ENCODE peak calls at places on chromosomes 6 and 20, in four cellular contexts. X is GM10248, L is endothelial cell, E is fibroblast of lung. V is an unnamed sample.

GRCh38 chr6:1310628-1311399 is 1.1 kb upstream of the FOXQ1 start:
- DNase-seq in E (no peak), L (peak), X (no peak), V (no peak)

GRCh38 chr20:62382306-62383198 is 4.4 kb upstream of the RPS21 start:
- DNase-seq in E (peak), X (peak), L (peak), V (peak)

GRCh38 chr6:3353504-3353903 is 94.8 kb downstream of the PSMG4 start:
- DNase-seq in E (no peak), L (no peak), X (no peak), V (no peak)

GRCh38 chr6:24547243-24547642 is 52.5 kb downstream of the ALDH5A1 start:
- DNase-seq in X (peak), E (peak), L (no peak), V (no peak)

GRCh38 chr6:137370871-137371633 is 123.1 kb downstream of the OLIG3 start:
- DNase-seq in E (no peak), X (peak), L (no peak), V (no peak)

GRCh38 chr6:147693185-147693584 is 184.7 kb downstream of the SAMD5 start:
- DNase-seq in X (no peak), L (no peak), E (no peak), V (no peak)

GRCh38 chr6:37127961-37128862 is 41.7 kb upstream of the PIM1 start:
- DNase-seq in L (no peak), X (no peak), E (peak), V (no peak)

GRCh38 chr6:167655174-167655821 is 171.4 kb upstream of the AFDN start:
- DNase-seq in L (no peak), X (no peak), E (no peak), V (no peak)

GRCh38 chr6:129609635-129610034 is 100.3 kb downstream of the ARHGAP18 start:
- DNase-seq in L (no peak), X (no peak), E (no peak), V (no peak)

GRCh38 chr6:116507324-116507723 is 4.1 kb upstream of the CALHM5 start:
- DNase-seq in X (no peak), L (no peak), E (peak), V (no peak)

GRCh38 chr6:104957301-104958177 is 632 bp downstream of the LIN28B start:
- DNase-seq in L (peak), X (no peak), E (no peak), V (no peak)

GRCh38 chr6:72716916-72717315 is 95.1 kb downstream of the KCNQ5 start:
- DNase-seq in L (no peak), E (no peak), X (no peak), V (no peak)

GRCh38 chr6:40419881-40420705 is 167.1 kb downstream of the LRFN2 start:
- DNase-seq in X (no peak), L (no peak), E (no peak), V (no peak)

GRCh38 chr6:166639921-166640320 is 12.9 kb upstream of the RPS6KA2 start:
- DNase-seq in E (no peak), X (no peak), L (no peak), V (no peak)
- TF ChIP-seq CTCF in E (no peak), X (no peak), L (no peak), V (no peak)

GRCh38 chr6:4997862-4998261 is 6.0 kb downstream of the RPP40 start:
- DNase-seq in E (no peak), L (no peak), X (no peak), V (no peak)
- TF ChIP-seq CTCF in E (no peak), L (no peak), X (no peak), V (no peak)

GRCh38 chr20:10492844-10493243 is 57.7 kb downstream of the SLX4IP start:
- DNase-seq in L (no peak), X (no peak), E (no peak), V (no peak)
- TF ChIP-seq CTCF in L (no peak), X (no peak), E (no peak), V (no peak)

DNA sequence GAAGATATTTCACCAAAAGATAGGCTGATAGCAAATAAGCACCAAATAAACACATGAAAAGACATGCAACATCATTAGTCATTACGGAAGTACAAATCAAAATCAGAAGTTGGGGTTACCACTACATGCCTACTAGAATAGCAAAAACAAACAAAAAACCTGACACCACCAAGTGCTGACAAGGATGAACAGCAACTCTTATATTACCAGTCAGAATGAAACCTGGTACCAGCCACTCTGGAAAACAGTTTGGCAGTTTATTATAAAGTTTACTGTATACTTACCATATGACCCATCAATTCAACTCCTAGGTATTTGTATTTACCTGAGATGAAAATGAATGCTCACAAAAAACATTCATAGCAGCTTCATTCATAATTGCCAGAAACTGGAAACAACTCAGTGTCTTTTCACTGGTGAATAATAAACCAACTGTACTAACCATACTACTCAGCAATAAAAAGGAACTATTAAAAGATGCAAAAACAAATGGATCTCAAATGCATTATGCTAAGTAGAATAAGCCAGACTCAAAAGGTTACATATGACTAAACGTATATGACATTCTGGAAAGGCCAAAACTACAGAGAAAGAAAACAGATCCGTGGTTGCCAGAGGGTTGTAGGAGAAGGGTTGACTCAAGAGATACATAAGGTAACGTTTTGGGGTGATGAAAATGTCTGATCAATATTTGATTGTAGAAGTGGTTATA is 33.0 kb downstream of the NUP153 start:
- DNase-seq in E (no peak), X (no peak), L (no peak), V (no peak)
- TF ChIP-seq CTCF in E (no peak), X (no peak), L (no peak), V (no peak)

GRCh38 chr6:121791396-121792315 is 356.2 kb downstream of the GJA1 start:
- DNase-seq in X (no peak), L (no peak), E (no peak), V (no peak)
- TF ChIP-seq CTCF in X (no peak), L (no peak), E (no peak), V (no peak)

DNA sequence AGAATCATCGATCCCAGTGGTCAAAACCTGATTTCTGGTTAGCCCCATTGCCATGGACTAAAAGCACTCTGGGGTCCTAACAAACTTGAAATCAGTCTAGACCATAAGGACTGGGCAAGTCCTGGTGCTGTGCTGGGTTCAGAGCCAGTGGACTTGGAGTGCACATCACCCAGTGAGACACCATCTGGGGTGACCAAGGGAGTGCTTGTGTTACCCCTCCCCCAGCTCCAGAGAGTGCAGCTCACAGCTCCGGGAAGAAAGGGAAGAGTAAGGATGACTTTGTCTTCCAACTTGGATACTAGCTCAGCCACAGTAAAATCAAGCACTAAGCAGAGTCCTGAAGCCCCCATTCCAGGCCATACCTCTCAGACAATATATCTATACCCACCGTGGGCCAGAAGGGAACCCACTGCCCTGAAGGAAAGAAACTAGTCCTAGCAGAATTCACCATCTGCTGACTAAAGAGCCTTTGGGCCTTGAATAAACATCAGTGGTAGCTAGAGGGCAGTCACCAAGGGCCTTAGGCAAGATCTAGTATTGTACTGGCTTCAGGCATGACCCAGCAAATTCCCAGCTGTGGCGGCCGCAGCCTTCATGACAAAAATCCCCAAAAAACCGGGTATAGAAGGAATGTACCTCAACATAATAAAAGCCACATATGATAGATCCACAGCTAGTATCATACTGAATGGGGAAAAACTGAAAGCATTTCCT is 153.5 kb upstream of the OGFRL1 start:
- DNase-seq in X (no peak), L (no peak), E (no peak), V (no peak)
- TF ChIP-seq CTCF in X (no peak), L (no peak), E (no peak), V (no peak)

GRCh38 chr6:161095916-161096315 is 104.3 kb downstream of the MAP3K4 start:
- DNase-seq in E (no peak), L (no peak), X (no peak), V (no peak)

GRCh38 chr6:161101517-161101916 is 109.9 kb downstream of the MAP3K4 start:
- DNase-seq in E (no peak), X (no peak), L (peak), V (no peak)

GRCh38 chr6:161104966-161105365 is 113.4 kb downstream of the MAP3K4 start:
- DNase-seq in L (no peak), E (peak), X (no peak), V (no peak)

GRCh38 chr6:161103475-161103874 is 111.9 kb downstream of the MAP3K4 start:
- DNase-seq in E (no peak), X (no peak), L (no peak), V (no peak)

GRCh38 chr6:161100072-161100471 is 108.5 kb downstream of the MAP3K4 start:
- DNase-seq in L (no peak), X (no peak), E (no peak), V (no peak)
- TF ChIP-seq CTCF in L (no peak), X (no peak), E (no peak), V (no peak)

V was measured in mesothelial cell of epicardium.